ENCODE peak calls at places on chromosomes 13 and 19, in seven cellular contexts. L is GM23338; K is CD4-positive, alpha-beta memory T cell; T is effector memory CD4-positive, alpha-beta T cell; E is tibial nerve; F is fibroblast of lung; X is IMR-90. W is an unnamed sample.

GRCh38 chr19:35757231-35757748 is 461 bp upstream of the HSPB6 start:
- DNase-seq in L (peak; percentile 52), K (no peak), E (peak; percentile 84), X (peak; percentile 96), T (no peak), F (peak; percentile 96), W (no peak)

GRCh38 chr13:94968040-94968756 is 255.9 kb upstream of the SOX21 start:
- DNase-seq in T (no peak), X (no peak), K (no peak), L (peak; percentile 83), E (no peak), F (peak; percentile 20), W (no peak)

GRCh38 chr19:47719047-47719885 is 6.0 kb downstream of the EHD2 start:
- DNase-seq in F (peak; percentile 98), T (no peak), K (no peak), L (no peak), E (peak; percentile 79), X (peak; percentile 99), W (no peak)

GRCh38 chr19:4504874-4505569 is 13.3 kb downstream of the PLIN4 start:
- DNase-seq in F (no peak), X (no peak), T (no peak), K (no peak), E (no peak), L (no peak), W (no peak)

GRCh38 chr19:15841875-15842569 is 26.6 kb upstream of the OR10H1 start:
- DNase-seq in X (no peak), F (no peak), T (no peak), L (no peak), E (no peak), K (no peak), W (no peak)

GRCh38 chr19:47523473-47523872 is 8.6 kb upstream of the NAPA start:
- DNase-seq in X (no peak), T (no peak), F (no peak), L (no peak), K (no peak), E (no peak), W (no peak)

GRCh38 chr19:49120325-49120683 is 960 bp downstream of the PPFIA3 start:
- DNase-seq in L (no peak), T (no peak), K (no peak), X (no peak), F (no peak), E (no peak), W (no peak)

GRCh38 chr19:34229721-34230120 is 24.6 kb upstream of the GARRE1 start:
- DNase-seq in X (no peak), L (no peak), F (no peak), E (no peak), T (no peak), K (no peak), W (no peak)

GRCh38 chr13:48506092-48506701 is 26.7 kb downstream of the RCBTB2 start:
- DNase-seq in T (no peak), K (no peak), F (no peak), X (no peak), L (no peak), E (no peak), W (no peak)

GRCh38 chr13:113129921-113130750 is 7.5 kb downstream of the F10 start:
- DNase-seq in X (no peak), L (no peak), K (peak; percentile 24), T (no peak), E (no peak), F (peak; percentile 31), W (peak; percentile 57)

GRCh38 chr13:30963794-30964193 is 31.3 kb downstream of the TEX26 start:
- DNase-seq in K (no peak), X (peak; percentile 29), F (peak; percentile 18), E (no peak), T (no peak), L (no peak), W (no peak)

GRCh38 chr13:78993792-78994191 is 334.8 kb upstream of the OBI1 start:
- DNase-seq in L (peak; percentile 19), X (no peak), T (no peak), E (no peak), K (no peak), F (no peak), W (no peak)

GRCh38 chr13:84962849-84963248 is 836.4 kb downstream of the SLITRK6 start:
- DNase-seq in K (no peak), F (no peak), L (no peak), X (no peak), E (no peak), T (no peak), W (no peak)

GRCh38 chr19:4652075-4652474 is 12.8 kb downstream of the TNFAIP8L1 start:
- DNase-seq in E (no peak), F (no peak), K (no peak), X (no peak), T (no peak), L (no peak), W (no peak)

GRCh38 chr13:43804461-43805070 is 17.8 kb upstream of the ENOX1 start:
- DNase-seq in K (peak; percentile 38), E (peak; percentile 81), T (no peak), L (peak; percentile 80), X (peak; percentile 78), F (peak; percentile 54), W (no peak)

GRCh38 chr19:37943480-37943879 is 36.5 kb downstream of the SIPA1L3 start:
- DNase-seq in T (no peak), E (no peak), F (no peak), L (no peak), K (no peak), X (no peak), W (no peak)

DNA sequence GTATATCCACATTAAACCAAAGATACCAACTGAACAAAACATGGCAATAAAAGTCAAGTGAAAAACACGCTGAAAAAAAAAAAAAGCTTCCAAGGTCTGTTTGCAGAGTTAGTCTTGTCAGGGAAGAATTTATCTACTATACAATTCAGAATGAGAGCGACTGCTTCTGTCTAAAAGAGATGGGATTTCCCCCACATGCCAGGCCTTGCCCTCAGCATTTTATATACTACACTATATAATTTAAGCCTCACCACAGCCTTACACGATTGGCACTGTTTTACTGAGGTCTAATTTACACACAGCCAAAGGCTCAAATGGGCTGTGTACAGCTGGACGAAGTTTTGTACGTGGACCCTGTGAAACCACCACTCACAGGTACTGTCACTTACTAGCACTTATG is 67.3 kb downstream of the FOXO1 start:
- DNase-seq in X (no peak), F (no peak), K (no peak), L (no peak), T (no peak), E (no peak), W (no peak)
- H3K4me1 ChIP-seq in X (no peaks in the 10 kb centered on the region), F (no peaks in the 10 kb centered on the region), K (peaks cover 98% of the 10 kb centered on the region), L (peaks cover 80% of the 10 kb centered on the region), T (peaks cover 38% of the 10 kb centered on the region), E (peaks cover 87% of the 10 kb centered on the region), W (peaks cover 95% of the 10 kb centered on the region)

DNA sequence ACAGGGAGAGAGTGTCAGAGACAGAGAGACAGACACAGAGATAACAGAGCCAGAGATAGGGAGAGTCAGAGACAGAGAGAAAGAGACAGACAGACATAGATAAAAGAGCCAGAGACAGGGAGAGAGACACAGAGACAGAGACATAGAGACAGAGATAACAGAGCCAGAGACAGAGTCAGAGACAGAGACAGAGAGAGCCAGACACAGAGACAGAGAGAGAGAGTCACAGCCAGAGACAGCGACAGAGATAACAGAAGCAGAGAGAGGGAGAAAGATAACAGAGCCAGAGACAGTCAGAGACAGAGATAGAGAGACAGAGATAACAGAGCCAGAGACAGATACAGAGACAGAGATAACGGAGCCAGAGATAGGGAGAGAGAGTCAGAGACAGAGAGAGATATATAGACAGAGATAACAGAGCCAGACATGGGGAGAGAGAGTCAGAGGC is 865 bp upstream of the TNFSF9 start:
- DNase-seq in X (no peak), E (no peak), F (no peak), K (no peak), T (no peak), L (no peak), W (no peak)
- H3K4me3 ChIP-seq in X (peak overlapping the region; percentile 58), E (peak overlapping the region; percentile 62), F (peak overlapping the region; percentile 86), K (no peak overlapping the region), T (no peak overlapping the region), L (peak overlapping the region; percentile 72), W (peak overlapping the region; percentile 52)

GRCh38 chr13:98650376-98651107 is 73.6 kb upstream of the STK24 start:
- DNase-seq in L (no peak), F (no peak), T (no peak), X (no peak), E (no peak), K (no peak), W (no peak)
- H3K27ac ChIP-seq in L (no peak overlapping the region), F (no peak overlapping the region), T (no peak overlapping the region), X (no peak overlapping the region), E (no peak overlapping the region), K (no peak overlapping the region), W (no peak overlapping the region)

GRCh38 chr13:40995997-40996396 is 23.1 kb downstream of the ELF1 start:
- DNase-seq in X (no peak), E (no peak), F (no peak), T (no peak), L (no peak), K (no peak), W (no peak)
- H3K4me1 ChIP-seq in X (no peaks in the 10 kb centered on the region), E (peaks cover 57% of the 10 kb centered on the region), F (no peaks in the 10 kb centered on the region), T (peaks cover 41% of the 10 kb centered on the region), L (peaks cover 10% of the 10 kb centered on the region), K (peaks cover 92% of the 10 kb centered on the region), W (peaks cover 86% of the 10 kb centered on the region)